ENCODE peak calls at places on chromosomes 6 and 20, in ten cellular contexts. One of them, this sample, is unnamed.

GRCh38 chr6:17091122-17091521 is 10.7 kb upstream of the STMND1 start:
- DNase-seq in ACHN: peak; percentile 4
- DNase-seq in OCI-M1: peak; percentile 23
- DNase-seq in C1 segment of cervical spinal cord: no peak
- DNase-seq in GM19239: no peak
- DNase-seq in astrocyte: no peak
- DNase-seq in GM23248: peak; percentile 51
- DNase-seq in T-cell: no peak
- DNase-seq in G401: no peak
- DNase-seq in NCI-H1105 treated with DMSO at 0.1 percent for 48 hours: no peak
- DNase-seq in this sample: no peak

GRCh38 chr6:99613705-99614429 is 7.2 kb downstream of the PRDM13 start:
- DNase-seq in ACHN: no peak
- DNase-seq in OCI-M1: peak; percentile 40
- DNase-seq in C1 segment of cervical spinal cord: no peak
- DNase-seq in GM19239: no peak
- DNase-seq in astrocyte: no peak
- DNase-seq in GM23248: peak; percentile 37
- DNase-seq in T-cell: no peak
- DNase-seq in G401: no peak
- DNase-seq in NCI-H1105 treated with DMSO at 0.1 percent for 48 hours: peak; percentile 19
- DNase-seq in this sample: no peak

GRCh38 chr6:136524936-136525413 is 25.2 kb downstream of the MAP7 start:
- DNase-seq in ACHN: no peak
- DNase-seq in OCI-M1: peak; percentile 67
- DNase-seq in C1 segment of cervical spinal cord: no peak
- DNase-seq in GM19239: no peak
- DNase-seq in astrocyte: no peak
- DNase-seq in GM23248: no peak
- DNase-seq in T-cell: no peak
- DNase-seq in G401: peak; percentile 77
- DNase-seq in NCI-H1105 treated with DMSO at 0.1 percent for 48 hours: peak; percentile 46
- DNase-seq in this sample: no peak

GRCh38 chr20:22536956-22537756 is 47.2 kb downstream of the FOXA2 start:
- DNase-seq in ACHN: no peak
- DNase-seq in OCI-M1: no peak
- DNase-seq in C1 segment of cervical spinal cord: no peak
- DNase-seq in GM19239: no peak
- DNase-seq in astrocyte: no peak
- DNase-seq in GM23248: no peak
- DNase-seq in T-cell: no peak
- DNase-seq in G401: no peak
- DNase-seq in NCI-H1105 treated with DMSO at 0.1 percent for 48 hours: no peak
- DNase-seq in this sample: no peak

GRCh38 chr20:63309261-63310071 is 16.5 kb downstream of the COL20A1 start:
- DNase-seq in ACHN: peak; percentile 22
- DNase-seq in OCI-M1: peak; percentile 34
- DNase-seq in C1 segment of cervical spinal cord: no peak
- DNase-seq in GM19239: no peak
- DNase-seq in astrocyte: no peak
- DNase-seq in GM23248: peak; percentile 63
- DNase-seq in T-cell: peak; percentile 16
- DNase-seq in G401: peak; percentile 59
- DNase-seq in NCI-H1105 treated with DMSO at 0.1 percent for 48 hours: peak; percentile 33
- DNase-seq in this sample: no peak

GRCh38 chr20:57470666-57471495 is 54.1 kb downstream of the CTCFL start:
- DNase-seq in ACHN: no peak
- DNase-seq in OCI-M1: no peak
- DNase-seq in C1 segment of cervical spinal cord: no peak
- DNase-seq in GM19239: no peak
- DNase-seq in astrocyte: no peak
- DNase-seq in GM23248: no peak
- DNase-seq in T-cell: no peak
- DNase-seq in G401: no peak
- DNase-seq in NCI-H1105 treated with DMSO at 0.1 percent for 48 hours: no peak
- DNase-seq in this sample: peak; percentile 38

GRCh38 chr6:135722182-135722581 is 129.3 kb upstream of the PDE7B start:
- DNase-seq in ACHN: peak; percentile 1
- DNase-seq in OCI-M1: no peak
- DNase-seq in C1 segment of cervical spinal cord: no peak
- DNase-seq in GM19239: no peak
- DNase-seq in astrocyte: peak; percentile 27
- DNase-seq in GM23248: peak; percentile 20
- DNase-seq in T-cell: no peak
- DNase-seq in G401: no peak
- DNase-seq in NCI-H1105 treated with DMSO at 0.1 percent for 48 hours: no peak
- DNase-seq in this sample: no peak

GRCh38 chr20:32807706-32808105 is 12.0 kb upstream of the MAPRE1 start:
- DNase-seq in ACHN: no peak
- DNase-seq in OCI-M1: no peak
- DNase-seq in C1 segment of cervical spinal cord: no peak
- DNase-seq in GM19239: no peak
- DNase-seq in astrocyte: no peak
- DNase-seq in GM23248: no peak
- DNase-seq in T-cell: no peak
- DNase-seq in G401: no peak
- DNase-seq in NCI-H1105 treated with DMSO at 0.1 percent for 48 hours: no peak
- DNase-seq in this sample: no peak

GRCh38 chr6:80287607-80288006 is 181.1 kb downstream of the BCKDHB start:
- DNase-seq in ACHN: no peak
- DNase-seq in OCI-M1: no peak
- DNase-seq in C1 segment of cervical spinal cord: no peak
- DNase-seq in GM19239: no peak
- DNase-seq in astrocyte: no peak
- DNase-seq in GM23248: no peak
- DNase-seq in T-cell: no peak
- DNase-seq in G401: no peak
- DNase-seq in NCI-H1105 treated with DMSO at 0.1 percent for 48 hours: no peak
- DNase-seq in this sample: no peak

GRCh38 chr20:58715709-58716475 is 23.3 kb downstream of the NPEPL1 start:
- DNase-seq in ACHN: no peak
- DNase-seq in OCI-M1: no peak
- DNase-seq in C1 segment of cervical spinal cord: no peak
- DNase-seq in GM19239: no peak
- DNase-seq in astrocyte: no peak
- DNase-seq in GM23248: no peak
- DNase-seq in T-cell: no peak
- DNase-seq in G401: no peak
- DNase-seq in NCI-H1105 treated with DMSO at 0.1 percent for 48 hours: no peak
- DNase-seq in this sample: no peak

GRCh38 chr6:134178230-134179044 is 126.0 kb upstream of the SLC2A12 start:
- DNase-seq in ACHN: peak; percentile 91
- DNase-seq in OCI-M1: peak; percentile 93
- DNase-seq in C1 segment of cervical spinal cord: peak; percentile 64
- DNase-seq in GM19239: no peak
- DNase-seq in astrocyte: peak; percentile 87
- DNase-seq in GM23248: peak; percentile 97
- DNase-seq in T-cell: peak; percentile 83
- DNase-seq in G401: peak; percentile 92
- DNase-seq in NCI-H1105 treated with DMSO at 0.1 percent for 48 hours: no peak
- DNase-seq in this sample: peak; percentile 87

GRCh38 chr6:44045672-44046015 is 81.6 kb downstream of the MRPL14 start:
- DNase-seq in ACHN: no peak
- DNase-seq in OCI-M1: no peak
- DNase-seq in C1 segment of cervical spinal cord: no peak
- DNase-seq in GM19239: no peak
- DNase-seq in astrocyte: no peak
- DNase-seq in GM23248: no peak
- DNase-seq in T-cell: no peak
- DNase-seq in G401: peak; percentile 41
- DNase-seq in NCI-H1105 treated with DMSO at 0.1 percent for 48 hours: no peak
- DNase-seq in this sample: no peak

GRCh38 chr6:153215242-153215641 is 84.2 kb upstream of the RGS17 start:
- DNase-seq in ACHN: no peak
- DNase-seq in OCI-M1: no peak
- DNase-seq in C1 segment of cervical spinal cord: no peak
- DNase-seq in GM19239: no peak
- DNase-seq in astrocyte: no peak
- DNase-seq in GM23248: no peak
- DNase-seq in T-cell: no peak
- DNase-seq in G401: no peak
- DNase-seq in NCI-H1105 treated with DMSO at 0.1 percent for 48 hours: no peak
- DNase-seq in this sample: no peak

GRCh38 chr6:47787620-47788497 is 6.0 kb downstream of the OPN5 start:
- DNase-seq in ACHN: peak; percentile 53
- DNase-seq in OCI-M1: peak; percentile 77
- DNase-seq in C1 segment of cervical spinal cord: no peak
- DNase-seq in GM19239: peak; percentile 28
- DNase-seq in astrocyte: peak; percentile 27
- DNase-seq in GM23248: peak; percentile 73
- DNase-seq in T-cell: peak; percentile 42
- DNase-seq in G401: peak; percentile 78
- DNase-seq in NCI-H1105 treated with DMSO at 0.1 percent for 48 hours: peak; percentile 90
- DNase-seq in this sample: peak; percentile 60

GRCh38 chr20:25082498-25082873 is 545 bp upstream of the VSX1 start:
- DNase-seq in ACHN: no peak
- DNase-seq in OCI-M1: no peak
- DNase-seq in C1 segment of cervical spinal cord: no peak
- DNase-seq in GM19239: no peak
- DNase-seq in astrocyte: no peak
- DNase-seq in GM23248: no peak
- DNase-seq in T-cell: no peak
- DNase-seq in G401: no peak
- DNase-seq in NCI-H1105 treated with DMSO at 0.1 percent for 48 hours: no peak
- DNase-seq in this sample: no peak

GRCh38 chr6:142935553-142936517 is 9.1 kb downstream of the HIVEP2 start:
- DNase-seq in ACHN: peak; percentile 22
- DNase-seq in OCI-M1: no peak
- DNase-seq in C1 segment of cervical spinal cord: no peak
- DNase-seq in GM19239: no peak
- DNase-seq in astrocyte: no peak
- DNase-seq in GM23248: no peak
- DNase-seq in T-cell: peak; percentile 37
- DNase-seq in G401: no peak
- DNase-seq in NCI-H1105 treated with DMSO at 0.1 percent for 48 hours: no peak
- DNase-seq in this sample: no peak

GRCh38 chr20:17698419-17698818 is 1.3 kb upstream of the BANF2 start:
- DNase-seq in ACHN: no peak
- DNase-seq in OCI-M1: no peak
- DNase-seq in C1 segment of cervical spinal cord: no peak
- DNase-seq in GM19239: no peak
- DNase-seq in astrocyte: no peak
- DNase-seq in GM23248: no peak
- DNase-seq in T-cell: no peak
- DNase-seq in G401: no peak
- DNase-seq in NCI-H1105 treated with DMSO at 0.1 percent for 48 hours: no peak
- DNase-seq in this sample: no peak

GRCh38 chr6:41917528-41917927 is 3.4 kb downstream of the MED20 start:
- DNase-seq in ACHN: peak; percentile 97
- DNase-seq in OCI-M1: peak; percentile 77
- DNase-seq in C1 segment of cervical spinal cord: no peak
- DNase-seq in GM19239: no peak
- DNase-seq in astrocyte: peak; percentile 94
- DNase-seq in GM23248: peak; percentile 95
- DNase-seq in T-cell: no peak
- DNase-seq in G401: no peak
- DNase-seq in NCI-H1105 treated with DMSO at 0.1 percent for 48 hours: no peak
- DNase-seq in this sample: no peak

GRCh38 chr6:56891754-56892153 is 63.2 kb upstream of the BEND6 start:
- DNase-seq in ACHN: no peak
- DNase-seq in OCI-M1: peak; percentile 28
- DNase-seq in C1 segment of cervical spinal cord: no peak
- DNase-seq in GM19239: no peak
- DNase-seq in astrocyte: no peak
- DNase-seq in GM23248: peak; percentile 54
- DNase-seq in T-cell: no peak
- DNase-seq in G401: peak; percentile 50
- DNase-seq in NCI-H1105 treated with DMSO at 0.1 percent for 48 hours: no peak
- DNase-seq in this sample: no peak

GRCh38 chr6:27601668-27602254 is 128.9 kb upstream of the ZNF184 start:
- DNase-seq in ACHN: peak; percentile 45
- DNase-seq in OCI-M1: peak; percentile 78
- DNase-seq in C1 segment of cervical spinal cord: no peak
- DNase-seq in GM19239: no peak
- DNase-seq in astrocyte: no peak
- DNase-seq in GM23248: no peak
- DNase-seq in T-cell: no peak
- DNase-seq in G401: no peak
- DNase-seq in NCI-H1105 treated with DMSO at 0.1 percent for 48 hours: peak; percentile 42
- DNase-seq in this sample: no peak

GRCh38 chr20:51404297-51405060 is 138.0 kb downstream of the NFATC2 start:
- DNase-seq in ACHN: no peak
- DNase-seq in OCI-M1: no peak
- DNase-seq in C1 segment of cervical spinal cord: no peak
- DNase-seq in GM19239: peak; percentile 84
- DNase-seq in astrocyte: peak; percentile 39
- DNase-seq in GM23248: no peak
- DNase-seq in T-cell: peak; percentile 88
- DNase-seq in G401: no peak
- DNase-seq in NCI-H1105 treated with DMSO at 0.1 percent for 48 hours: no peak
- DNase-seq in this sample: no peak

GRCh38 chr20:45354423-45355208 is 6.4 kb upstream of the SDC4 start:
- DNase-seq in ACHN: no peak
- DNase-seq in OCI-M1: no peak
- DNase-seq in C1 segment of cervical spinal cord: no peak
- DNase-seq in GM19239: no peak
- DNase-seq in astrocyte: peak; percentile 95
- DNase-seq in GM23248: peak; percentile 27
- DNase-seq in T-cell: no peak
- DNase-seq in G401: no peak
- DNase-seq in NCI-H1105 treated with DMSO at 0.1 percent for 48 hours: no peak
- DNase-seq in this sample: no peak

GRCh38 chr6:157908369-157909281 is 73.0 kb upstream of the SYNJ2 start:
- DNase-seq in ACHN: no peak
- DNase-seq in OCI-M1: peak; percentile 31
- DNase-seq in C1 segment of cervical spinal cord: no peak
- DNase-seq in GM19239: peak; percentile 7
- DNase-seq in astrocyte: no peak
- DNase-seq in GM23248: no peak
- DNase-seq in T-cell: no peak
- DNase-seq in G401: no peak
- DNase-seq in NCI-H1105 treated with DMSO at 0.1 percent for 48 hours: no peak
- DNase-seq in this sample: no peak

GRCh38 chr20:41782255-41782654 is 164.1 kb upstream of the CHD6 start:
- DNase-seq in ACHN: no peak
- DNase-seq in OCI-M1: no peak
- DNase-seq in C1 segment of cervical spinal cord: no peak
- DNase-seq in GM19239: no peak
- DNase-seq in astrocyte: no peak
- DNase-seq in GM23248: no peak
- DNase-seq in T-cell: no peak
- DNase-seq in G401: no peak
- DNase-seq in NCI-H1105 treated with DMSO at 0.1 percent for 48 hours: no peak
- DNase-seq in this sample: no peak

GRCh38 chr6:79810153-79810806 is 137.1 kb downstream of the ELOVL4 start:
- DNase-seq in ACHN: no peak
- DNase-seq in OCI-M1: no peak
- DNase-seq in C1 segment of cervical spinal cord: no peak
- DNase-seq in GM19239: no peak
- DNase-seq in astrocyte: no peak
- DNase-seq in GM23248: no peak
- DNase-seq in T-cell: no peak
- DNase-seq in G401: peak; percentile 68
- DNase-seq in NCI-H1105 treated with DMSO at 0.1 percent for 48 hours: peak; percentile 100
- DNase-seq in this sample: no peak

GRCh38 chr20:61464634-61465033 is 212.6 kb downstream of the CDH4 start:
- DNase-seq in ACHN: no peak
- DNase-seq in OCI-M1: no peak
- DNase-seq in C1 segment of cervical spinal cord: no peak
- DNase-seq in GM19239: no peak
- DNase-seq in astrocyte: no peak
- DNase-seq in GM23248: no peak
- DNase-seq in T-cell: no peak
- DNase-seq in G401: no peak
- DNase-seq in NCI-H1105 treated with DMSO at 0.1 percent for 48 hours: no peak
- DNase-seq in this sample: peak; percentile 40

GRCh38 chr20:59737816-59738215 is 133.5 kb downstream of the PHACTR3 start:
- DNase-seq in ACHN: no peak
- DNase-seq in OCI-M1: no peak
- DNase-seq in C1 segment of cervical spinal cord: no peak
- DNase-seq in GM19239: no peak
- DNase-seq in astrocyte: no peak
- DNase-seq in GM23248: no peak
- DNase-seq in T-cell: no peak
- DNase-seq in G401: no peak
- DNase-seq in NCI-H1105 treated with DMSO at 0.1 percent for 48 hours: no peak
- DNase-seq in this sample: no peak

GRCh38 chr6:168432196-168432595 is 8.8 kb upstream of the SMOC2 start:
- DNase-seq in ACHN: no peak
- DNase-seq in OCI-M1: no peak
- DNase-seq in C1 segment of cervical spinal cord: no peak
- DNase-seq in GM19239: no peak
- DNase-seq in astrocyte: no peak
- DNase-seq in GM23248: no peak
- DNase-seq in T-cell: no peak
- DNase-seq in G401: no peak
- DNase-seq in NCI-H1105 treated with DMSO at 0.1 percent for 48 hours: no peak
- DNase-seq in this sample: no peak

This sample was measured in suprapubic skin.